ENCODE peak calls at places on chromosomes 7 and 10, in four cellular contexts. V, B, N and H are unnamed samples.

GRCh38 chr7:21028186-21028989 is 241.7 kb upstream of the SP8 start:
- DNase-seq in V (peak), B (no peak), N (no peak), H (no peak)

GRCh38 chr10:48701941-48702340 is 17.3 kb downstream of the WDFY4 start:
- DNase-seq in V (no peak), B (no peak), N (no peak), H (no peak)

GRCh38 chr10:103555321-103555649 is 61.8 kb downstream of the NEURL1 start:
- DNase-seq in V (no peak), B (no peak), N (no peak), H (no peak)

GRCh38 chr7:152894295-152895170 is 135.0 kb downstream of the ACTR3B start:
- DNase-seq in V (no peak), B (peak), N (peak), H (no peak)

GRCh38 chr7:74061840-74062539 is 21.6 kb upstream of the LIMK1 start:
- DNase-seq in V (peak), B (peak), N (peak), H (no peak)

GRCh38 chr7:152081088-152081487 is 55.6 kb downstream of the GALNT11 start:
- DNase-seq in V (peak), B (peak), N (no peak), H (no peak)

GRCh38 chr10:97701438-97702064 is 12.0 kb upstream of the MARVELD1 start:
- DNase-seq in V (peak), B (peak), N (peak), H (no peak)

GRCh38 chr10:100468322-100468721 is 5.5 kb downstream of the WNT8B start:
- DNase-seq in V (no peak), B (no peak), N (no peak), H (no peak)

GRCh38 chr10:109386101-109386500 is 537.2 kb downstream of the XPNPEP1 start:
- DNase-seq in V (no peak), B (no peak), N (no peak), H (no peak)

GRCh38 chr10:580796-581195 is 108.7 kb downstream of the DIP2C start:
- DNase-seq in V (peak), B (no peak), N (peak), H (no peak)

GRCh38 chr10:71059059-71059818 is 153.1 kb upstream of the UNC5B start:
- DNase-seq in V (no peak), B (no peak), N (peak), H (no peak)

GRCh38 chr10:69464801-69465401 is 13.6 kb downstream of the TSPAN15 start:
- DNase-seq in V (no peak), B (no peak), N (no peak), H (no peak)

GRCh38 chr7:93973134-93973533 is 31.0 kb downstream of the BET1 start:
- DNase-seq in V (peak), B (no peak), N (no peak), H (no peak)

GRCh38 chr7:27359737-27360136 is 117.1 kb downstream of the EVX1 start:
- DNase-seq in V (no peak), B (no peak), N (no peak), H (no peak)

GRCh38 chr7:18345641-18346234 is 149.8 kb upstream of the HDAC9 start:
- DNase-seq in V (peak), B (peak), N (peak), H (no peak)

GRCh38 chr10:26457088-26457487 is 18.9 kb downstream of the APBB1IP start:
- DNase-seq in V (no peak), B (no peak), N (no peak), H (peak)

GRCh38 chr7:90383422-90383821 is 19.8 kb upstream of the CLDN12 start:
- DNase-seq in V (peak), B (no peak), N (peak), H (no peak)

GRCh38 chr7:55084307-55084706 is 65.5 kb downstream of the EGFR start:
- DNase-seq in V (no peak), B (no peak), N (no peak), H (no peak)

GRCh38 chr10:44660271-44660670 is 250.9 kb upstream of the TMEM72 start:
- DNase-seq in V (no peak), B (no peak), N (peak), H (no peak)

GRCh38 chr7:226281-226882 is 34.0 kb downstream of the FAM20C start:
- DNase-seq in V (peak), B (peak), N (no peak), H (no peak)

GRCh38 chr7:105713488-105714465 is 132.5 kb upstream of the EFCAB10 start:
- DNase-seq in V (peak), B (no peak), N (peak), H (no peak)

GRCh38 chr7:30757343-30757695 is 5.4 kb downstream of the INMT start:
- DNase-seq in V (no peak), B (no peak), N (no peak), H (no peak)

GRCh38 chr7:5266148-5267028 is 16.4 kb upstream of the SLC29A4 start:
- DNase-seq in V (no peak), B (peak), N (no peak), H (no peak)

GRCh38 chr7:134605978-134606923 is 40.4 kb upstream of the BPGM start:
- DNase-seq in V (peak), B (peak), N (peak), H (no peak)

GRCh38 chr10:94238006-94238617 is 124.6 kb downstream of the NOC3L start:
- DNase-seq in V (no peak), B (no peak), N (no peak), H (no peak)

GRCh38 chr7:17436126-17436525 is 137.7 kb downstream of the AHR start:
- DNase-seq in V (no peak), B (no peak), N (no peak), H (no peak)

GRCh38 chr7:130959743-130960207 is 225.8 kb upstream of the KLF14 start:
- DNase-seq in V (peak), B (peak), N (peak), H (no peak)

GRCh38 chr7:37045786-37046185 is 321.5 kb upstream of the AOAH start:
- DNase-seq in V (no peak), B (no peak), N (no peak), H (no peak)

GRCh38 chr10:110169586-110169985 is 37.8 kb upstream of the MXI1 start:
- DNase-seq in V (no peak), B (no peak), N (no peak), H (no peak)

GRCh38 chr7:77383333-77383740 is 32.8 kb downstream of the GSAP start:
- DNase-seq in V (peak), B (no peak), N (peak), H (no peak)

GRCh38 chr10:72665925-72666324 is 26.0 kb upstream of the MCU start:
- DNase-seq in V (peak), B (peak), N (no peak), H (no peak)

GRCh38 chr7:138004936-138005335 is 3.0 kb upstream of the CREB3L2 start:
- DNase-seq in V (no peak), B (no peak), N (no peak), H (no peak)

DNA sequence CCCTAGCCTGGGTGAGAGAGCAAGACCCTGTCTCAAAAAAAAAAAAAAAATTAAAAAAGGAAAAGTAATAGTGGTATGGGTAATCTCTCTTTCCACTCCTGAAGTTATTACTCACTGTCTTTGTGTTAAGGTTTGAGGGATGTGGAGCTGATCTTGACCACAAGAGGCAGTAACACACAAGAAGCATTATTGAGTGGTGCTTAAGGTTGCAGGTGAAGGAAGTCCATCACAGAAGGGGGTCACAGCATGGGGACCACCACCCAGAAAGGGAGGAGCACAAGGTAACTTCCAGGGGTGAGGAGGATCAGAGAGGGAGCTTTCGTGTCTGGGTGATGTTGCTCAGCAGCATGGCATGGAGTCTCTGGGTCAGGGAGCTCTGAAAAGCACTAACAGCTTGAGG is 100.2 kb upstream of the DNAJC1 start:
- DNase-seq in V (peak), B (peak), N (peak), H (no peak)
- TF ChIP-seq CTCF in V (peak), B (no peak), N (peak), H (peak)

DNA sequence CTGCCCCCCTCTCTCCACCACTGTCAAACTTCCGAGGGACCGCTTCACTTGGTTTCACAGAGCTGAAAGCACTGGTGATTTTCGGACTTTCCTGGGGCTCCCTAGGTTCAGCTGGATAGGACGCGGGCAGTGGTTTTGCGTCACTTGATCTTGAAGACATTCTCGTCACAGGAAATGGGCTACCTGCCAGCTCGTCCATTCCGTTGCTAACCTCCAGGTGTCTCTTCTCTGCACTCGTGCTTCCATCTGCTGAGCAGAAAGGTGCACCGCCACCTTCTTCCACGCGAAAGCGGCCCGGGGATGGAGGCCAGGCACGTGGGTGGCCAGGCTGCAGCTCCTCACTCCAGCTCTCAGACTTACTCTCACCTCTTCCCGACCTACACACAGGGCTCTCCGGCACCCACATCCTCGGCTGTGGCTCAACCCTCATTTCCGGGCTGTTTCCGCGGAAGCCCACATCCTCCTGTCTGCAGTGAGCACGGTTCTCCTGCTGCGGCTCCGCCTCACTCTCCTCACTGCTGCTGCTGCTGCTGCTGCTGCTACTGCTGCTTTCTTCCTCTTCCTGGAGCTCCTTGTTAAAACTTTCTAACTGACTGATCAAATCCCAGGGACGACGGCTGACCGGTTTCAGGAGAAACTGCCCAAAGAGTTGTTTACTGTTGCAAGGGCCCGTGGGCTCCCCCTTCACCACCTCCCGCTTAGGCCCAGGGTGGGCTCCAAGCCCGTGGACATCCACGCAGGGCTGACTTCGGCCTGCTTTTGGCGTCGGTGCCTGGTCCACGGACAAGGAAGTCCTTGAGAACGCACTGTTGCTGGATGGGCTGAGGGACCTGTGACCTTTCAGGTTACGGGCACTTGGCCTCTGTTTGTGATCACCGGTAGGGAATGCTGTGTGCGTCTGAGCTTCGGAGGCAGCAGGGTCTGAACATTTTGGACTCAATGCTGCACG is 32.1 kb downstream of the JCAD start:
- DNase-seq in V (no peak), B (peak), N (peak), H (peak)
- TF ChIP-seq CTCF in V (no peak), B (no peak), N (no peak), H (peak)

GRCh38 chr10:113891476-113891875 is 37.0 kb downstream of the NHLRC2 start:
- DNase-seq in V (no peak), B (no peak), N (no peak), H (no peak)
- TF ChIP-seq CTCF in V (no peak), B (no peak), N (no peak), H (no peak)

GRCh38 chr10:99172130-99172738 is 63.4 kb downstream of the HPSE2 start:
- DNase-seq in V (peak), B (peak), N (peak), H (no peak)
- TF ChIP-seq CTCF in V (peak), B (peak), N (peak), H (peak)

DNA sequence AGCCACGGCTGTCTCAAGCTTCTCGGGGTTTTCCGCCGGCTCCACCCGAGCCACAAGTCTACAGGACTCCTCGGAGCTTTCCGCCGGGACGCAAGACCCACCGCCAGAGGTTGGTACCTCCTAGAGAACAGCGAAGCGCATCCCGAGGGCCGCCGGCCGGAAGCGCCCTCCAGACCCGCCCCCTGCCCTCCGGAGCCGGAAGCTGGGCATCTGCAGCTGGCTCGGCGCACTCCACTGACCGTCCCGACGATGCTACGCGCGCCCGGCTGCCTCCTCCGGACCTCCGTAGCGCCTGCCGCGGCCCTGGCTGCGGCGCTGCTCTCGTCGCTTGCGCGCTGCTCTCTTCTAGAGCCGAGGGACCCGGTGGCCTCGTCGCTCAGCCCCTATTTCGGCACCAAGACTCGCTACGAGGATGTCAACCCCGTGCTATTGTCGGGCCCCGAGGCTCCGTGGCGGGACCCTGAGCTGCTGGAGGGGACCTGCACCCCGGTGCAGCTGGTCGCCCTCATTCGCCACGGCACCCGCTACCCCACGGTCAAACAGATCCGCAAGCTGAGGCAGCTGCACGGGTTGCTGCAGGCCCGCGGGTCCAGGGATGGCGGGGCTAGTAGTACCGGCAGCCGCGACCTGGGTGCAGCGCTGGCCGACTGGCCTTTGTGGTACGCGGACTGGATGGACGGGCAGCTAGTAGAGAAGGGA is at the start of gene MINPP1:
- DNase-seq in V (peak), B (peak), N (peak), H (no peak)
- TF ChIP-seq CTCF in V (no peak), B (no peak), N (no peak), H (no peak)

GRCh38 chr10:23886355-23886754 is 322.6 kb upstream of the KIAA1217 start:
- DNase-seq in V (no peak), B (peak), N (no peak), H (no peak)
- TF ChIP-seq CTCF in V (no peak), B (no peak), N (no peak), H (no peak)

GRCh38 chr10:31322647-31323046 is 3.6 kb downstream of the ZEB1 start:
- DNase-seq in V (no peak), B (peak), N (peak), H (no peak)
- TF ChIP-seq CTCF in V (no peak), B (no peak), N (peak), H (peak)

DNA sequence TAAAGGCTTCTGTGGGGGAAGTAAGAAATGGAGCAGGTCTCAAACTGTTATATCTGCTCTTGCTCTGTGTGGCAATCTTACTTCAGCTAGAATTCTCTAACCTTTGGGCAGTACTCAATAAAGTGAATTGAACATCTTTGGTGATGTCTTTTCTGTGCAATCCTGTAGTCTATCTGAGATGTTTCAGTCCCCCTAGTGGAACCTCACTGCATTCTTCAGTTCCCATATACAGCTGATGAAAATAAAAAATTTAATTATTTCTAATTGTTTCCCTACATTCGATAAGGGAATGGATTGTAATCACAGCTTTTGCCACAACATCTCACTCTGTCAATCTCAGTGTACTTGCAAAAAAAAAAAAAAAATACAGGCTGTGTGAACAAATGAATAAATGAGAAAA is 522.6 kb downstream of the DNAJB9 start:
- DNase-seq in V (no peak), B (no peak), N (no peak), H (no peak)
- TF ChIP-seq CTCF in V (no peak), B (no peak), N (no peak), H (no peak)